ENCODE peak calls at places on chromosome 9, in seven cellular contexts. L is tibial nerve, B is neuronal stem cell, A is endodermal cell, Q is psoas muscle, C is A673, Z is lung. V is an unnamed sample. For H3K27me3, the result is how much of the 10 kb centered on the place peaks cover.

GRCh38 chr9:109912726-109913460 is 132.9 kb downstream of the PALM2AKAP2 start:
- DNase-seq in C (peak), Z (no peak), Q (no peak), A (peak), B (no peak), L (no peak), V (no peak)

GRCh38 chr9:13432914-13433313 is 153.4 kb upstream of the MPDZ start:
- DNase-seq in Q (no peak), C (peak), L (no peak), A (no peak), B (no peak), Z (no peak), V (no peak)

GRCh38 chr9:17367035-17367434 is 211.8 kb upstream of the SH3GL2 start:
- DNase-seq in B (no peak), Z (no peak), Q (no peak), A (no peak), C (no peak), L (no peak), V (no peak)

GRCh38 chr9:127785933-127786772 is at the start of gene CDK9:
- DNase-seq in L (peak), Z (peak), A (peak), B (peak), C (peak), Q (peak), V (peak)

GRCh38 chr9:19102181-19102630 is 498 bp downstream of the HAUS6 start:
- DNase-seq in B (no peak), Z (no peak), Q (peak), C (peak), A (peak), L (no peak), V (no peak)

GRCh38 chr9:97470076-97470475 is 31.4 kb upstream of the TMOD1 start:
- DNase-seq in Q (no peak), C (no peak), Z (no peak), B (no peak), L (no peak), A (peak), V (no peak)

GRCh38 chr9:39588056-39588814 is 232.8 kb downstream of the SPATA31A1 start:
- DNase-seq in C (no peak), A (no peak), B (no peak), Q (peak), L (no peak), Z (no peak), V (no peak)

GRCh38 chr9:92350129-92350739 is 24.5 kb downstream of the CENPP start:
- DNase-seq in C (peak), A (no peak), Q (no peak), B (no peak), L (no peak), Z (no peak), V (no peak)

GRCh38 chr9:751137-752051 is 90.1 kb upstream of the DMRT1 start:
- DNase-seq in A (no peak), C (peak), B (no peak), Q (no peak), Z (peak), L (no peak), V (peak)

GRCh38 chr9:95936579-95937075 is 61.1 kb downstream of the ERCC6L2 start:
- DNase-seq in L (no peak), C (no peak), Q (no peak), B (no peak), Z (no peak), A (no peak), V (no peak)

GRCh38 chr9:127267793-127268507 is 3.4 kb downstream of the GARNL3 start:
- DNase-seq in L (no peak), C (no peak), Q (no peak), Z (no peak), A (no peak), B (no peak), V (no peak)

GRCh38 chr9:121550569-121551512 is 51.2 kb upstream of the GGTA1 start:
- DNase-seq in B (peak), Q (peak), C (peak), L (peak), A (peak), Z (peak), V (peak)

GRCh38 chr9:78306222-78307076 is 9.5 kb downstream of the PSAT1 start:
- DNase-seq in Z (no peak), B (no peak), A (no peak), C (no peak), Q (no peak), L (no peak), V (no peak)

GRCh38 chr9:94772654-94773303 is 46.3 kb downstream of the AOPEP start:
- DNase-seq in C (no peak), Q (no peak), Z (no peak), A (no peak), B (no peak), L (no peak), V (no peak)

GRCh38 chr9:124340219-124341069 is 74.8 kb downstream of the PSMB7 start:
- DNase-seq in B (no peak), Z (no peak), Q (peak), L (no peak), A (no peak), C (no peak), V (no peak)

GRCh38 chr9:12813960-12814876 is 39.4 kb downstream of the LURAP1L start:
- DNase-seq in L (peak), B (no peak), Q (no peak), Z (peak), C (peak), A (no peak), V (peak)

GRCh38 chr9:83154087-83154736 is 91.3 kb upstream of the RASEF start:
- DNase-seq in L (no peak), Z (peak), B (no peak), Q (no peak), C (no peak), A (no peak), V (peak)

GRCh38 chr9:35517136-35517535 is 27.2 kb downstream of the RUSC2 start:
- DNase-seq in L (no peak), C (no peak), B (no peak), A (no peak), Z (no peak), Q (no peak), V (no peak)

GRCh38 chr9:16485575-16486321 is 384.7 kb downstream of the BNC2 start:
- DNase-seq in A (peak), C (no peak), L (no peak), Q (no peak), Z (no peak), B (no peak), V (no peak)

GRCh38 chr9:125190371-125190801 is 783 bp upstream of the PPP6C start:
- DNase-seq in B (no peak), C (peak), Z (no peak), A (no peak), Q (no peak), L (no peak), V (no peak)

GRCh38 chr9:109880276-109881169 is 100.5 kb downstream of the PALM2AKAP2 start:
- DNase-seq in A (peak), L (no peak), B (peak), Z (no peak), C (peak), Q (no peak), V (no peak)

GRCh38 chr9:125296843-125297372 is 35.3 kb downstream of the GAPVD1 start:
- DNase-seq in L (no peak), Q (no peak), Z (peak), C (no peak), A (peak), B (no peak), V (no peak)

GRCh38 chr9:126799051-126799450 is 5.8 kb upstream of the ZBTB43 start:
- DNase-seq in Z (no peak), C (no peak), L (no peak), A (no peak), B (no peak), Q (no peak), V (no peak)

GRCh38 chr9:109143881-109144562 is 23.0 kb downstream of the FRRS1L start:
- DNase-seq in C (peak), Q (no peak), L (no peak), A (no peak), Z (no peak), B (no peak), V (no peak)

GRCh38 chr9:86287013-86287412 is 4.7 kb upstream of the ISCA1 start:
- DNase-seq in Z (no peak), L (no peak), Q (no peak), A (peak), B (peak), C (peak), V (peak)

GRCh38 chr9:75108571-75108970 is 20.3 kb downstream of the OSTF1 start:
- DNase-seq in L (no peak), Z (no peak), Q (peak), A (no peak), B (no peak), C (no peak), V (no peak)

GRCh38 chr9:92275541-92275940 is 18.0 kb downstream of the IARS1 start:
- DNase-seq in B (no peak), Q (no peak), Z (no peak), L (no peak), A (no peak), C (no peak), V (no peak)

GRCh38 chr9:121750259-121750714 is 98.9 kb downstream of the DAB2IP start:
- DNase-seq in A (no peak), L (no peak), Q (no peak), Z (no peak), B (no peak), C (no peak), V (no peak)

GRCh38 chr9:130768265-130768664 is 66.8 kb upstream of the ABL1 start:
- DNase-seq in Q (no peak), L (no peak), A (peak), Z (no peak), C (no peak), B (no peak), V (no peak)

GRCh38 chr9:36840895-36841536 is 193.1 kb downstream of the PAX5 start:
- DNase-seq in A (no peak), B (no peak), Z (no peak), Q (peak), L (no peak), C (no peak), V (peak)

GRCh38 chr9:89701221-89701798 is 96.5 kb downstream of the GADD45G start:
- DNase-seq in B (no peak), L (no peak), Z (no peak), A (peak), C (no peak), Q (no peak), V (no peak)
- H3K27ac ChIP-seq in B (no peak), L (no peak), Z (no peak), A (no peak), C (no peak), Q (no peak), V (no peak)

DNA sequence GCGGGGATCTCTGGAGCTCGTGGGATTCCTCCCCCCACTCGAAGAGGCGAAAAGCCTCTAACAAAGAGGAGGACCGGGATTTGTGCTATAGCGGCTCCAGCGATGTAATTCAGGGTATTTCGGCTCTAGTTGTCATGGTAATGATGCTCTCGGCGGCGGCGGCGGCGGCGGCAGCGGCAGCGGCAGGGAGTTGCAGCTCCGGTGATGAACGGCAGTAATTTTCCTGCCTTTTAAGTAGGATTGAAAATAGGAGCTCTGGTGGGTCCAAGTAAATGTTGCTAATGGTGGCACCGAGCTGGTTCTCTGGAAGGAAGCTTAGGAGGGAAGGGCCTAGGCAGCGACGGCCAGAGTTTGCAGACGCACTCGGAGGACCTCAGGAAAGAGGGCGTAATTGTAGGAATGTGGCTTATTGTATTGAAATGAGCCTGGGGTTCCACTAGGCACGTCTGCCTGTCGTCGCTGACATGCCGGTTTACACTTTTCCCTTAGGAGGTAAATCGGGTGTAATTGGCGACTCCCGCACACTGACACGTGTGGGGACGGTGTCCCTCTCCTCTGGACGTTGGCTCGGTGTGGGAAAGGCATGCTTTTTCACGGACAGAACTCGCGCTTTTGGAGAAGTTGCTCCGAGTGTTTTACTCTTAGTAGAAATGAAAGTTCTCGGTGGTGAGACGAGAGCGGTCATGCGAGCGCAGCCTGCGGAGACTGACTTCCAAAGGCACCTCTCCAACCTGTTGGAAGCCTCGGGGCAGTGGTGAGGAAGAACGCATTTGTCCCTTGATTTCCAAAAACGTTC is 1.1 kb downstream of the NR4A3 start:
- DNase-seq in C (peak), A (peak), Q (peak), L (peak), B (peak), Z (peak), V (no peak)
- H3K27me3 ChIP-seq in C (under half), A (half or more), Q (under half), L (under half), B (under half), Z (under half), V (half or more)

GRCh38 chr9:134218230-134218629 is 53.9 kb upstream of the RNU6ATAC start:
- DNase-seq in Q (peak), Z (no peak), C (no peak), B (no peak), A (no peak), L (no peak), V (no peak)
- H3K27ac ChIP-seq in Q (no peak), Z (no peak), C (no peak), B (no peak), A (no peak), L (no peak), V (no peak)

GRCh38 chr9:135137398-135137832 is 49.9 kb downstream of the OLFM1 start:
- DNase-seq in Z (no peak), B (peak), A (peak), C (peak), Q (no peak), L (no peak), V (no peak)
- H3K27me3 ChIP-seq in Z (under half), B (under half), A (under half), C (under half), Q (under half), L (under half), V (under half)

GRCh38 chr9:22255337-22255736 is 191.3 kb upstream of the DMRTA1 start:
- DNase-seq in Q (no peak), C (no peak), B (no peak), Z (no peak), A (no peak), L (no peak), V (no peak)
- H3K27ac ChIP-seq in Q (no peak), C (no peak), B (no peak), Z (no peak), A (no peak), L (no peak), V (no peak)

V was measured in foreskin keratinocyte.